ENCODE peak calls at places on chromosomes 11 and 22, in five cellular contexts. M is GM23338, H is Panc1, J is breast epithelium, O is suprapubic skin. Y is an unnamed sample.

GRCh38 chr11:20008870-20009644 is 151.2 kb downstream of the DBX1 start:
- DNase-seq in M (no peak), J (no peak), H (no peak), O (no peak), Y (no peak)

GRCh38 chr22:36439481-36440271 is 41.8 kb downstream of the TXN2 start:
- DNase-seq in M (no peak), O (no peak), J (no peak), H (no peak), Y (peak; percentile 89)

GRCh38 chr22:42770941-42771647 is 50.4 kb upstream of the A4GALT start:
- DNase-seq in O (no peak), H (no peak), M (no peak), J (no peak), Y (no peak)

GRCh38 chr11:44633641-44634040 is 68.2 kb downstream of the CD82 start:
- DNase-seq in J (no peak), H (no peak), M (no peak), O (peak; percentile 38), Y (peak; percentile 62)

GRCh38 chr11:113505046-113505445 is 29.8 kb upstream of the DRD2 start:
- DNase-seq in J (no peak), M (no peak), O (no peak), H (no peak), Y (no peak)

GRCh38 chr11:61183645-61184044 is 19.7 kb upstream of the PGA3 start:
- DNase-seq in M (no peak), J (no peak), O (no peak), H (no peak), Y (peak; percentile 4)

GRCh38 chr11:64884019-64884418 is 5.6 kb upstream of the EHD1 start:
- DNase-seq in M (no peak), O (no peak), J (no peak), H (no peak), Y (no peak)

GRCh38 chr11:66325140-66325754 is 8.4 kb upstream of the CD248 start:
- DNase-seq in J (no peak), M (no peak), H (no peak), O (no peak), Y (no peak)

GRCh38 chr11:32706985-32707736 is 87.3 kb downstream of the CCDC73 start:
- DNase-seq in H (peak; percentile 54), J (no peak), M (no peak), O (no peak), Y (no peak)

GRCh38 chr22:26570126-26570525 is 19.8 kb downstream of the TPST2 start:
- DNase-seq in O (no peak), H (no peak), M (no peak), J (no peak), Y (no peak)

GRCh38 chr11:87038235-87038960 is 664 bp downstream of the TMEM135 start:
- DNase-seq in M (no peak), O (no peak), J (no peak), H (no peak), Y (no peak)

GRCh38 chr22:35417606-35418005 is 17.7 kb downstream of the MCM5 start:
- DNase-seq in J (no peak), H (no peak), M (no peak), O (no peak), Y (no peak)
- TF ChIP-seq POLR2AphosphoS5 in J (no peak), H (no peak), M (no peak), O (no peak), Y (no peak)

GRCh38 chr11:116439480-116439759 is 333.4 kb downstream of the BUD13 start:
- DNase-seq in J (no peak), M (no peak), H (no peak), O (no peak), Y (no peak)

GRCh38 chr11:116449522-116449921 is 323.3 kb downstream of the BUD13 start:
- DNase-seq in O (no peak), M (no peak), J (no peak), H (no peak), Y (no peak)

GRCh38 chr11:116446542-116446941 is 326.2 kb downstream of the BUD13 start:
- DNase-seq in M (no peak), H (no peak), J (no peak), O (no peak), Y (no peak)

GRCh38 chr11:116446048-116446399 is 326.8 kb downstream of the BUD13 start:
- DNase-seq in J (no peak), M (no peak), H (no peak), O (no peak), Y (no peak)

GRCh38 chr11:116445108-116446047 is 327.4 kb downstream of the BUD13 start:
- DNase-seq in H (no peak), O (no peak), M (peak; percentile 88), J (no peak), Y (no peak)
- H3K27ac ChIP-seq in H (no peak overlapping the region), O (no peak overlapping the region), M (peak overlapping the region; percentile 74), J (no peak overlapping the region), Y (no peak overlapping the region)

GRCh38 chr22:39316440-39317083 is 2.9 kb downstream of the RPL3 start:
- DNase-seq in H (no peak), M (peak; percentile 81), J (peak; percentile 71), O (no peak), Y (peak; percentile 89)

GRCh38 chr22:39312410-39312809 is 7.0 kb downstream of the RPL3 start:
- DNase-seq in M (no peak), J (no peak), H (no peak), O (no peak), Y (no peak)

GRCh38 chr22:39313258-39314001 is 6.0 kb downstream of the RPL3 start:
- DNase-seq in M (no peak), J (no peak), O (no peak), H (no peak), Y (no peak)

GRCh38 chr22:39315389-39315788 is 4.0 kb downstream of the RPL3 start:
- DNase-seq in J (no peak), O (no peak), M (no peak), H (no peak), Y (no peak)

DNA sequence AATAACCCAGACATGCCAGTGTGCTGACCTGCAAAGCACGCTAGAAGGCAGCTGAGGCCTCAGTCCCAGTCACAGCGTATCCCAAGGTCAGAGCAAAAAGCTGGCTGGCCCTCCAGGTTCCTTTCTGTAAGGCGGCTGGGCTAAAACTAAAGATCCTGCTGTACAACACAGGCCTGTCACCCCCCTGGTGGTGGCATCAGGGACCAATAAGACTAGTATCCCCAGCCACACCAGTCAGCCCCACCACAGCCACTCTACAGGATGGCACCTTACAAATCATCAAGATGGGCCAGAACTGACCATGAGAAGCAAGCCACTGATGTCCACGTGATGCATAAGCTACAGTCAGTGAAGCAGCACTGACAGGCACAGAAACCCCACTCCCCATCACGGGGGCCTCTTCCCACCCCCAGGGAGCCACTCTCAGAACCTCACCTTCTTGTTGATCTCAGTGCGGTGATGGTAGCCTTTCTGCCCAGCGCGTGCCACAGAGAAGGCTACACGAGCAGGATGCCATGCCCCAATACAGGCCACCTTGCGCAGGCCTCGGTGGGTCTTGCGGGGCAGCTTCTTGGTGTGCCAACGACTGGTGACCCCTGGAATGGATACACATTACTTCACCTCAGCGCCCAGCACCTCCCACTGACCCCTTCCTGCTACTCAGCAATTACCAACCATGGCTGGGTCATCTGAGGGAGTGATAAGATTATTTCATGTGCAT is 5.0 kb downstream of the RPL3 start:
- DNase-seq in O (no peak), H (no peak), J (no peak), M (peak; percentile 47), Y (no peak)
- TF ChIP-seq CTCF in O (no peak), H (peak; percentile 41), J (no peak), M (peak; percentile 5), Y (no peak)

GRCh38 chr11:117456027-117456720 is 128.5 kb downstream of the CEP164 start:
- DNase-seq in H (no peak), J (no peak), O (no peak), M (no peak), Y (no peak)
- TF ChIP-seq POLR2AphosphoS5 in H (no peak), J (no peak), O (no peak), M (no peak), Y (no peak)

DNA sequence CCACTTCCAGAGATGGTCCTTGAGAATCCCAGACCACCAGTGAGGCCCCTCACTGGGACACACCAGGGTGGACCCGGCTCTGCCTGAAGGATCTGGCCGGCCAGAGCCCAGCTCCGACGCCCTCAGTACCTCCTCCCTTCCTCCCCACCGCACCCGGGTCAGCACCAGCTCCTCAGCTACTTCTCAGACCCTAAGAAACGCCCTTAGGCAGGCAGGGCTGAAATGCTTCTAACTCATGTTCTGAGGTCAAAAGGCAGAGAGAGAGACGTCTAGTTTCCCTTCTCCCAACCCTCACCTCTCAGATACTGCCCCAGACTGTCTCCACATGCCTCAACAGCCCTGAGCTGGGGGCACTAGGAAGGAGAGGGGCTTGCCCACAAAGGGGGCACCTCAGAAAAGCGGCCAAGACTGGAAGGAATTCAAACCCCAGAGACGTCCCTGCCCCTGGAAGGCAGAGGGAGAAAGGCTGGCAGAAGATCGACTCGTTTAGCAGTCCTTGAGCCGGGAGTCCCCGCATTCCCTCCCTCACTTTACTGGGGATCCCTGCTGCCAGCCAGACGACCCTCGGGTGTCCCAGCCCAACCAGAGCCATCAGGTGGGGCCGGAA is 539 bp downstream of the USH1C start:
- DNase-seq in H (no peak), M (peak; percentile 34), O (no peak), J (no peak), Y (no peak)
- H3K27ac ChIP-seq in H (no peak overlapping the region), M (no peak overlapping the region), O (no peak overlapping the region), J (no peak overlapping the region), Y (peak overlapping the region; percentile 7)